ENCODE peak calls at places on chromosomes 2 and 18, in six cellular contexts. L is activated CD4-positive, alpha-beta T cell treated with anti-CD3 and anti-CD28 coated beads for 48 hours; M is psoas muscle; H is stimulated activated CD4-positive, alpha-beta T cell treated with anti-CD3 and anti-CD28 coated beads, Interleukin-4, amount 100 ng/mL, for 1 hour; I is activated CD8-positive, alpha-beta memory T cell treated with anti-CD3 and anti-CD28 coated beads, Interleukin-2, amount 50 U/mL, for 4 hours; S is ACHN. O is an unnamed sample.

GRCh38 chr18:9708057-9708881 is at the start of gene RAB31:
- DNase-seq in M (peak; percentile 85), H (peak; percentile 7), S (peak; percentile 76), L (peak; percentile 17), I (no peak), O (peak; percentile 36)

GRCh38 chr2:147636238-147636887 is 208.5 kb upstream of the ACVR2A start:
- DNase-seq in L (no peak), M (no peak), H (no peak), S (no peak), I (no peak), O (no peak)

GRCh38 chr18:46569211-46569610 is 87.8 kb downstream of the LOXHD1 start:
- DNase-seq in I (no peak), H (no peak), M (no peak), S (no peak), L (no peak), O (no peak)

GRCh38 chr2:209425082-209426071 is 1.5 kb downstream of the MAP2 start:
- DNase-seq in L (peak; percentile 7), M (no peak), S (peak; percentile 58), H (no peak), I (no peak), O (peak; percentile 67)

GRCh38 chr18:7452331-7452730 is 114.8 kb upstream of the PTPRM start:
- DNase-seq in L (peak; percentile 17), M (no peak), H (no peak), S (peak; percentile 30), I (no peak), O (peak; percentile 71)

GRCh38 chr2:129611456-129611855 is 368.0 kb upstream of the RAB6C start:
- DNase-seq in H (no peak), M (no peak), I (no peak), S (no peak), L (no peak), O (no peak)

GRCh38 chr2:232540441-232541041 is 1.0 kb downstream of the CHRNG start:
- DNase-seq in S (no peak), L (no peak), I (no peak), H (no peak), M (no peak), O (no peak)

GRCh38 chr2:133591164-133591563 is 22.9 kb upstream of the NCKAP5 start:
- DNase-seq in H (no peak), I (no peak), M (peak; percentile 27), L (no peak), S (no peak), O (peak; percentile 17)

GRCh38 chr2:145919507-145919906 is 1399.6 kb upstream of the ZEB2 start:
- DNase-seq in H (no peak), S (no peak), L (no peak), I (no peak), M (no peak), O (no peak)